ENCODE peak calls at places on chromosomes 1 and 21, in seven cellular contexts. V, X, R, N, U, H and A are unnamed samples.

GRCh38 chr1:170910273-170910672 is 25.1 kb upstream of the MROH9 start:
- DNase-seq in V (no peak), X (no peak), R (no peak), N (no peak), U (peak; percentile 39), H (no peak), A (no peak)

GRCh38 chr1:171160611-171161354 is 24.3 kb upstream of the FMO2 start:
- DNase-seq in V (no peak), X (no peak), R (no peak), N (no peak), U (no peak), H (no peak), A (peak; percentile 56)

GRCh38 chr21:28937737-28938136 is 54.9 kb downstream of the LTN1 start:
- DNase-seq in V (no peak), X (no peak), R (no peak), N (no peak), U (no peak), H (no peak), A (no peak)

GRCh38 chr1:231037585-231038517 is 2.2 kb downstream of the FAM89A start:
- DNase-seq in V (no peak), X (no peak), R (no peak), N (no peak), U (no peak), H (no peak), A (no peak)

GRCh38 chr21:35995522-35996088 is 64.7 kb downstream of the SETD4 start:
- DNase-seq in V (no peak), X (no peak), R (no peak), N (no peak), U (no peak), H (no peak), A (no peak)

GRCh38 chr1:71190843-71191242 is 110.0 kb upstream of the ZRANB2 start:
- DNase-seq in V (no peak), X (no peak), R (no peak), N (no peak), U (no peak), H (no peak), A (no peak)

GRCh38 chr1:232292818-232293217 is 337.1 kb downstream of the SIPA1L2 start:
- DNase-seq in V (no peak), X (no peak), R (no peak), N (no peak), U (no peak), H (no peak), A (no peak)

GRCh38 chr21:42624936-42625335 is 28.5 kb upstream of the PDE9A start:
- DNase-seq in V (no peak), X (no peak), R (no peak), N (no peak), U (no peak), H (no peak), A (no peak)

GRCh38 chr1:81174811-81175476 is 625.8 kb upstream of the ADGRL2 start:
- DNase-seq in V (peak; percentile 68), X (no peak), R (no peak), N (no peak), U (peak; percentile 11), H (no peak), A (no peak)

GRCh38 chr1:167663002-167663772 is 33.2 kb downstream of the RCSD1 start:
- DNase-seq in V (no peak), X (no peak), R (no peak), N (peak; percentile 57), U (no peak), H (no peak), A (no peak)

GRCh38 chr1:6157528-6158174 is 22.5 kb downstream of the CHD5 start:
- DNase-seq in V (peak; percentile 75), X (no peak), R (peak; percentile 58), N (peak; percentile 93), U (no peak), H (no peak), A (no peak)

GRCh38 chr1:173862769-173863223 is 5.0 kb downstream of the GAS5 start:
- DNase-seq in V (no peak), X (no peak), R (no peak), N (no peak), U (no peak), H (no peak), A (no peak)

GRCh38 chr1:107135466-107135865 is 5.4 kb upstream of the NTNG1 start:
- DNase-seq in V (no peak), X (no peak), R (no peak), N (no peak), U (peak; percentile 1), H (peak; percentile 24), A (no peak)

GRCh38 chr1:22236151-22236550 is 93.3 kb upstream of the WNT4 start:
- DNase-seq in V (no peak), X (no peak), R (no peak), N (no peak), U (no peak), H (no peak), A (no peak)

DNA sequence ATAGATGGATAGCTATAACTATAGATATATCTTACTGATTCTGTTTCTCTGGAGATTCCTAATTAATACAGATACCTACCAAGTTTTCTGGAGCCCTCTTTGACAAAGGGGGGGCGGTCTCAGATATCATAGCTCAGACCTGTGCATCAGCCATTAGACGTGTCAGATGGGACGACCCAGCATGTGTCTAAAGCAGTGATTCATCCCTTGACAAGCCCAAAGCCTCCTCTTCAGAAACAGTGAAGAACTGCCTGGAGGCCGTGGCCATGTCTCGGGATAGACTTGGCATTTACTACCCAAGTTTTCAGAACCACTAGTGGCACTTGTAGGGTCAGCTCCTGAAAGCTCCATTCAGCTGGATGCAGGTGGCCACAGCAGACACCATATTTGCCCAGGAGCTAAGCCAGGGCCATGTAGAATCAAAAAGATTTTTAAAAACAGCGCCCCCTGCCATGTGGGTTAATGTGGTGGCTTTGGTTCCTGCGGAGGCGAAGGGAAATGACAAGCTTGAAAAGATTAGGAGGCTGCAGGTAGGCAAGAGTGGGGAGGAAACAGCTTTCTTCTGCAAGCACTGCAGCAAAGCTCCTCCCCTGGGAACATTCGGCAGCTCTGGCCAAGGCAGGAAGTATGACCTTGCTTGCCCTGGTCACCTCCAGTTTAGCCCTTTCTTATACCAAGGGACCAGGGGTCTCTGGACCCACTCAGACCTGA is 82.2 kb downstream of the FBXO2 start:
- DNase-seq in V (peak; percentile 8), X (no peak), R (peak; percentile 50), N (peak; percentile 23), U (no peak), H (no peak), A (no peak)
- TF ChIP-seq CTCF in V (peak; percentile 32), X (no peak), R (peak; percentile 66), N (no peak), U (no peak), H (no peak), A (no peak)

GRCh38 chr1:222642468-222642867 is 24.6 kb downstream of the MIA3 start:
- DNase-seq in V (no peak), X (no peak), R (no peak), N (no peak), U (no peak), H (no peak), A (no peak)

GRCh38 chr1:222641269-222641948 is 23.5 kb downstream of the MIA3 start:
- DNase-seq in V (no peak), X (no peak), R (no peak), N (no peak), U (no peak), H (no peak), A (no peak)

GRCh38 chr1:222643603-222643936 is 25.7 kb downstream of the MIA3 start:
- DNase-seq in V (peak; percentile 32), X (no peak), R (no peak), N (peak; percentile 13), U (no peak), H (no peak), A (no peak)

GRCh38 chr1:222644649-222645005 is 26.7 kb downstream of the MIA3 start:
- DNase-seq in V (no peak), X (no peak), R (no peak), N (no peak), U (no peak), H (no peak), A (no peak)

DNA sequence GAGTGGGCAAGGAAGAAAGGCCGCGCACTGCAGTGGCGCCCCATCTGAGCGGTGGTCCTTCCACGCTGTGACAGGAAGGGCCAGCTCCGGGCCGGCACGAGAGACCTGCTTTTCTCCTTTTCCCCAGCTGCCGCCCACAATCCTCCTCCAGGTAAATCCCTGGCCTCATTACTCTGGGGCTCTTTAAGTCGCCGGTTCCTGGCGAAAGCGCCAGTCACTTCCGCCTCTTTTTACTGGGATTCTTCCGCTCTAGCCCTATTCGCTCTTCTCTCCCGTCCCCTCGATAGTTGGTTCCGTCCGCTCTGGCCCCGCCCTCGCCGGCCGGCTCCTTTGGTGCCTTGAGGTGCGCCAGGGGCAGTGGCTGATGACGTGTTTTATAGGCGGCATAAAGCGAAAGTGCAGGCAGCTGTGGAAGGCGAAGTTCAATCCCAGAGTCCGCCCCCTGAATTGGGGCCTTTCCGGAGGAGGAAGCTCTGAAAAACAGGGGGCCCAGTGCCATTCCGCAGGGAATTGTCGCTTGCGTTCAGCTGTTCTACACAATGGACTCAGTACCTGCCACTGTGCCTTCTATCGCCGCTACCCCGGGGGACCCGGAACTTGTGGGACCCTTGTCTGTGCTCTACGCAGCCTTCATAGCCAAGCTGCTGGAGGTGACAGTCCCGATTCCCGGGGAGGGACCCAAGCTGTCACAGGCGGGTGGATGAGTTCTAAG is 26.2 kb downstream of the MIA3 start:
- DNase-seq in V (peak; percentile 98), X (peak; percentile 98), R (peak; percentile 96), N (peak; percentile 80), U (peak; percentile 99), H (peak; percentile 98), A (peak; percentile 99)
- TF ChIP-seq POLR2A in V (no peak), X (no peak), R (peak; percentile 98), N (peak; percentile 49), U (peak; percentile 78), H (peak; percentile 96), A (peak; percentile 82)

DNA sequence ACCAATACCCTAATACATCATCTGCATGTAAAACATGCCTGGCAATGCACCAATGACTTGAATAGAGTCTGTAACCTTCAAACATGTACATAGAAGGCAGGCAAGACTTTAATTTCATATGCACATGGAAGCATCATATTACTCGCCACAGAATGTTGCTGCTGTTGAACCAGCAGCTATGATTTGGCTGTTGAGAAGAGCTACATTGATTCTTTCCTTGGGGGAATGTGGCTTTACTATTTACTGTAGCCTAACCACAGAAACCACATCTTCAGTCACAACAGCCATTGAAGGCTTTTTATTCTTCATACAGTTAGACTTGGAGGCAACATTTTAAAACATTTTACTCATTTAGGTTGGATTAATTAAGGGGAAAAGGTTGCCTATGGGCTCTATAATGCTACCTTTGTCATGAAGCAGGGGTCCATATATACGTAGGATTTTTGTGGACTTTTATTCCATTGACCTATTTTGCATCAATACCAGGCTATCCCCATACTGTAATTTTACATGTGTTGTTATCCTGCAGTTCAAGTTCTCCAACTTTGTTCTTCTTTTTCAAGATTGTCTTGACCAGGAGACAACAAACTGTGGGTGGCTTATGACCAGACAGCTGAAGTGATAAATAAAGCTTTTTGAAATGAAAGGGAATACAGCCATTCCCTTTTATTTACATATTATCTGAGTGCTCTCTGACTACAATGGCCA is 345.8 kb downstream of the BARHL2 start:
- DNase-seq in V (no peak), X (no peak), R (no peak), N (no peak), U (no peak), H (no peak), A (no peak)
- H3K27ac ChIP-seq in V (no peak overlapping the region), X (no peak overlapping the region), R (no peak overlapping the region), N (no peak overlapping the region), U (no peak overlapping the region), H (no peak overlapping the region), A (no peak overlapping the region)

DNA sequence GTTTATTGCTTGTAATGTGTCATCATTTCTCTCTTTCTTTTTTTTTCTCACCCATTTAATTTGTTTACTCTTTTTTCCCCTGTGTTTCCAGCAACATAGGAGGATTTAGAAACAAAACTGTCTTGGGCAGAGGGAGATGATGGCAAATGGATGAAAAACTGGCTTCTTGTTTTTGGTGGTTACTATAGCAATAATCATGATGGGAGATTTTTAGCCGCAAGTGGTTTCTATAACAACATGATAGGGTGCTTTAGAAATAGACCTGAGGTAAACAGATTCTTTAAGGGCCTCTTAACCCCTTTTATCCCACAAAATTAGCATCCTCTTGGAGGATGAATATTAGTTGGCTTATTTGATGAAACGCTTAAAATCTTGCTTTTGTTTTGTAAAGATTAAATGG is 51.6 kb downstream of the CRB1 start:
- DNase-seq in V (no peak), X (no peak), R (no peak), N (no peak), U (no peak), H (no peak), A (no peak)
- TF ChIP-seq CTCF in V (no peak), X (no peak), R (no peak), N (no peak), U (no peak), H (no peak), A (no peak)